ENCODE peak calls at places on chromosomes 4 and X, in ten cellular contexts. G, M, H, X, L, N, O, D, S and A are unnamed samples.

GRCh38 chrX:151713859-151714258 is 2.0 kb upstream of the FATE1 start:
- DNase-seq in M (no peak), D (no peak), S (no peak), H (no peak), N (no peak), X (no peak), G (no peak), L (no peak), O (peak), A (no peak)

GRCh38 chr4:176790398-176790797 is 2.3 kb downstream of the VEGFC start:
- DNase-seq in O (no peak), M (no peak), X (no peak), G (no peak), S (no peak), D (no peak), N (no peak), H (no peak), L (no peak), A (no peak)

GRCh38 chrX:16788477-16788876 is 2.2 kb downstream of the TXLNG start:
- DNase-seq in L (no peak), G (no peak), N (no peak), D (peak), M (no peak), O (no peak), S (no peak), X (no peak), H (no peak), A (no peak)

GRCh38 chr4:184960505-184960971 is 57.8 kb upstream of the HELT start:
- DNase-seq in D (no peak), O (no peak), N (no peak), X (no peak), M (no peak), L (no peak), S (no peak), H (no peak), G (no peak), A (peak)

GRCh38 chr4:90127223-90127705 is at the start of gene CCSER1:
- DNase-seq in G (peak), D (peak), S (no peak), X (peak), H (peak), M (no peak), L (peak), N (no peak), O (no peak), A (no peak)

GRCh38 chr4:2937146-2937857 is 25.9 kb downstream of the NOP14 start:
- DNase-seq in L (peak), X (no peak), S (no peak), N (no peak), G (no peak), D (no peak), H (no peak), O (no peak), M (no peak), A (no peak)

GRCh38 chr4:138835833-138836521 is 179.6 kb upstream of the NOCT start:
- DNase-seq in D (no peak), S (no peak), N (no peak), O (peak), L (no peak), X (no peak), G (no peak), M (no peak), H (peak), A (no peak)

GRCh38 chr4:8334786-8335460 is 65.4 kb downstream of the HTRA3 start:
- DNase-seq in M (no peak), N (no peak), L (peak), X (no peak), O (no peak), S (no peak), D (no peak), H (no peak), G (no peak), A (no peak)

GRCh38 chrX:46255066-46255465 is 290.2 kb downstream of the ZNF674 start:
- DNase-seq in H (no peak), O (no peak), G (no peak), S (no peak), X (no peak), N (no peak), M (no peak), D (no peak), L (no peak), A (no peak)

GRCh38 chr4:70449220-70449619 is 22.8 kb upstream of the MUC7 start:
- DNase-seq in N (no peak), M (no peak), H (no peak), G (no peak), X (no peak), L (no peak), O (no peak), S (no peak), D (no peak), A (no peak)

GRCh38 chr4:100843897-100844296 is 326.1 kb upstream of the EMCN start:
- DNase-seq in G (no peak), H (no peak), D (no peak), X (no peak), L (no peak), O (no peak), N (no peak), S (no peak), M (no peak), A (no peak)

GRCh38 chr4:7772708-7773385 is 166.8 kb downstream of the AFAP1 start:
- DNase-seq in O (no peak), X (no peak), S (no peak), G (no peak), N (no peak), D (peak), H (no peak), L (peak), M (no peak), A (no peak)

GRCh38 chr4:41334182-41334581 is 77.5 kb downstream of the UCHL1 start:
- DNase-seq in N (peak), X (no peak), H (no peak), L (no peak), O (no peak), M (no peak), G (no peak), S (no peak), D (no peak), A (no peak)

GRCh38 chrX:149040873-149041535 is 464.1 kb downstream of the IDS start:
- DNase-seq in D (no peak), N (no peak), G (no peak), X (no peak), H (no peak), M (no peak), S (no peak), O (no peak), L (no peak), A (no peak)

GRCh38 chrX:97109730-97110129 is 226.0 kb downstream of the RPA4 start:
- DNase-seq in G (no peak), M (no peak), L (no peak), D (no peak), O (no peak), N (no peak), S (no peak), X (no peak), H (no peak), A (no peak)